ENCODE peak calls at places on chromosomes 13 and 19, in four cellular contexts. L, Y, W and X are unnamed samples.

GRCh38 chr13:71358218-71358617 is 508.8 kb downstream of the DACH1 start:
- DNase-seq in Y (no peak), W (no peak), L (no peak), X (no peak)

GRCh38 chr13:110680852-110681251 is 25.1 kb downstream of the CARS2 start:
- DNase-seq in L (no peak), W (peak; percentile 10), Y (peak; percentile 42), X (no peak)

GRCh38 chr19:49400034-49400433 is 12.0 kb downstream of the KASH5 start:
- DNase-seq in Y (no peak), L (no peak), W (no peak), X (no peak)

GRCh38 chr19:40271706-40272105 is 13.4 kb downstream of the AKT2 start:
- DNase-seq in W (no peak), Y (no peak), L (no peak), X (no peak)

GRCh38 chr19:29785955-29786589 is 25.7 kb upstream of the CCNE1 start:
- DNase-seq in Y (peak; percentile 53), W (peak; percentile 6), L (no peak), X (no peak)

GRCh38 chr13:50612717-50613116 is 230.8 kb downstream of the DLEU7 start:
- DNase-seq in Y (no peak), L (no peak), W (no peak), X (no peak)

GRCh38 chr13:35891973-35892441 is 239.2 kb downstream of the DCLK1 start:
- DNase-seq in Y (peak; percentile 1), L (no peak), W (no peak), X (no peak)

GRCh38 chr13:106649495-106649894 is 81.6 kb upstream of the ARGLU1 start:
- DNase-seq in Y (peak; percentile 1), L (no peak), W (no peak), X (no peak)

GRCh38 chr13:36382030-36382429 is 35.8 kb upstream of the SPART start:
- DNase-seq in L (no peak), Y (no peak), W (no peak), X (no peak)

GRCh38 chr13:29591310-29591709 is 4.2 kb downstream of the SLC7A1 start:
- DNase-seq in W (no peak), L (peak; percentile 13), Y (no peak), X (no peak)

GRCh38 chr13:35157143-35157755 is 215.2 kb downstream of the NBEA start:
- DNase-seq in Y (peak; percentile 56), L (no peak), W (peak; percentile 38), X (no peak)

GRCh38 chr13:95948646-95949045 is 104.6 kb downstream of the UGGT2 start:
- DNase-seq in L (no peak), W (no peak), Y (no peak), X (no peak)

GRCh38 chr13:34886987-34887386 is 55.1 kb upstream of the NBEA start:
- DNase-seq in L (no peak), Y (no peak), W (no peak), X (no peak)

GRCh38 chr13:52127783-52128702 is 830 bp downstream of the NEK5 start:
- DNase-seq in W (peak; percentile 63), L (no peak), Y (peak; percentile 61), X (peak; percentile 5)

GRCh38 chr13:51066091-51066831 is 44.8 kb downstream of the C13orf42 start:
- DNase-seq in Y (no peak), W (no peak), L (no peak), X (no peak)

GRCh38 chr13:34638897-34639296 is 303.2 kb upstream of the NBEA start:
- DNase-seq in W (no peak), Y (no peak), L (no peak), X (no peak)

GRCh38 chr13:101300531-101300930 is 115.8 kb downstream of the NALCN start:
- DNase-seq in Y (no peak), W (no peak), L (no peak), X (no peak)

GRCh38 chr13:27076411-27076810 is 95.2 kb downstream of the USP12 start:
- DNase-seq in L (no peak), Y (no peak), W (no peak), X (no peak)

GRCh38 chr13:73177911-73178565 is 119.2 kb downstream of the KLF5 start:
- DNase-seq in W (no peak), Y (no peak), L (no peak), X (no peak)

GRCh38 chr13:50735071-50735470 is 108.4 kb downstream of the DLEU7 start:
- DNase-seq in L (no peak), W (no peak), Y (no peak), X (no peak)

GRCh38 chr19:4970558-4971423 is 1.9 kb downstream of the KDM4B start:
- DNase-seq in Y (no peak), W (no peak), L (no peak), X (no peak)

GRCh38 chr13:23453132-23453531 is 19.6 kb upstream of the SACS start:
- DNase-seq in W (no peak), Y (no peak), L (no peak), X (no peak)

GRCh38 chr13:97140611-97141010 is 81.5 kb upstream of the MBNL2 start:
- DNase-seq in Y (no peak), L (no peak), W (no peak), X (no peak)

GRCh38 chr19:40639638-40639982 is 38.4 kb downstream of the LTBP4 start:
- DNase-seq in Y (no peak), L (no peak), W (no peak), X (no peak)

GRCh38 chr13:32278456-32278855 is 36.7 kb downstream of the ZAR1L start:
- DNase-seq in Y (no peak), L (peak; percentile 61), W (no peak), X (no peak)

GRCh38 chr13:100636441-100636840 is 38.2 kb downstream of the TMTC4 start:
- DNase-seq in W (no peak), L (no peak), Y (no peak), X (no peak)

GRCh38 chr19:40413291-40413994 is at the start of gene PRX:
- DNase-seq in W (no peak), L (no peak), Y (no peak), X (no peak)

GRCh38 chr19:35986664-35987570 is 8.1 kb upstream of the SDHAF1 start:
- DNase-seq in Y (peak; percentile 59), L (no peak), W (no peak), X (peak; percentile 33)

GRCh38 chr19:42606660-42607351 is 12.1 kb upstream of the CEACAM8 start:
- DNase-seq in Y (peak; percentile 80), W (peak; percentile 37), L (no peak), X (no peak)

GRCh38 chr13:43339843-43340550 is 316.6 kb downstream of the DNAJC15 start:
- DNase-seq in Y (no peak), W (no peak), L (no peak), X (no peak)

GRCh38 chr13:37168151-37168550 is 62.7 kb upstream of the CSNK1A1L start:
- DNase-seq in Y (no peak), W (no peak), L (no peak), X (no peak)

DNA sequence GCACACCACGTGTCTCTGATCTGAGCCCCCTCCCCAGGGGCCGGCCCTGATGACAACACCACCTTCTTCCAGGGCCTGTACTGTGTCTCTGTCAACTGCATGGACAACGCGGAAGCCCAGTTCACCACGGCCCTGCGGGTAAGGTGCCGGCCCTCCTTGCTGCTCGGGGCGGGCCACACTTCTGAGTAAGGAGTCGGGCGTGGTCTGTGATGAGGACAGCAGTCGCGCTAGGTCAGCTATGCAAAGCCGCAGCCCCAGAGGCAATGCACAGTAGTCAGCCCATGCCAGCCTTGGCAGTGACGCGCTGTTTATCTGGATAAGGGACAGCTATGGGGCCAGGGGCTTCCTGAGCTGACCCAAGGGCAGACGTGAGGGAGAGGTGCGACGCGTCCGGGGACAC is 24.6 kb downstream of the MAU2 start:
- DNase-seq in L (no peak), Y (no peak), W (no peak), X (no peak)
- H3K4me3 ChIP-seq in L (no peak overlapping the region), Y (no peak overlapping the region), W (no peak overlapping the region), X (no peak overlapping the region)

GRCh38 chr19:15199652-15200574 is 882 bp downstream of the NOTCH3 start:
- DNase-seq in L (no peak), W (no peak), Y (no peak), X (no peak)

GRCh38 chr19:15198006-15198356 is 2.8 kb downstream of the NOTCH3 start:
- DNase-seq in L (no peak), W (no peak), Y (peak; percentile 42), X (no peak)

GRCh38 chr19:15197275-15198005 is 3.4 kb downstream of the NOTCH3 start:
- DNase-seq in Y (no peak), W (no peak), L (no peak), X (no peak)

GRCh38 chr19:15200575-15201364 is at the start of gene NOTCH3:
- DNase-seq in W (no peak), Y (no peak), L (no peak), X (no peak)

GRCh38 chr19:15199219-15199651 is 1.6 kb downstream of the NOTCH3 start:
- DNase-seq in Y (no peak), W (no peak), L (no peak), X (no peak)
- H3K4me3 ChIP-seq in Y (peak overlapping the region; percentile 68), W (no peak overlapping the region), L (peak overlapping the region; percentile 80), X (no peak overlapping the region)

GRCh38 chr13:48235100-48235813 is 2.3 kb downstream of the ITM2B start:
- DNase-seq in L (no peak), W (no peak), Y (no peak), X (peak; percentile 58)
- H3K4me3 ChIP-seq in L (peak overlapping the region; percentile 85), W (no peak overlapping the region), Y (no peak overlapping the region), X (no peak overlapping the region)

GRCh38 chr19:16893686-16893990 is 4.8 kb downstream of the F2RL3 start:
- DNase-seq in L (no peak), Y (no peak), W (no peak), X (peak; percentile 58)

GRCh38 chr19:16894080-16894479 is 5.3 kb downstream of the F2RL3 start:
- DNase-seq in W (no peak), L (no peak), Y (no peak), X (no peak)

GRCh38 chr19:16891696-16892382 is 3.0 kb downstream of the F2RL3 start:
- DNase-seq in L (no peak), W (no peak), Y (no peak), X (no peak)

GRCh38 chr19:16892868-16893685 is 4.3 kb downstream of the F2RL3 start:
- DNase-seq in Y (no peak), W (no peak), L (no peak), X (no peak)

DNA sequence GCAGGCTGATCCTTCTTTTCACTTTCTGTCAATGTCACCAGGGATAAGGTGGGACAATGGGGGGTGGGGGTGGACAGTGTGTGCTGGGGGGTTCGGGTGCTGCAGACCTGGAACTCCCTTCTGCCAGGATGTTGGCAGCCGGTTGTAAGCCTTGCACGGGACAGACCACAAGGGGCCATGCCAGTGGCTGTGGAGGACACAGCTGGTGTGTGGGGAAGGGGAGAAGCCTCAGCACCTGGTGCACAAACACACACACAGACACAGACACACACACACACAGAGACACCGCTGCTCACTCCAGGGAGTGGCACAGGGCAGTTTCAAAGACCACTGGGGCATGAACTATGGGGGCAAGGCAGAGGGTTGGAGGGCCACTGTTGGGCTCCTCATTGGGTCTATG is 3.6 kb downstream of the F2RL3 start:
- DNase-seq in Y (no peak), W (no peak), L (no peak), X (no peak)
- H3K4me3 ChIP-seq in Y (no peak overlapping the region), W (no peak overlapping the region), L (no peak overlapping the region), X (no peak overlapping the region)